ENCODE peak calls at places on chromosomes 5 and 9, in five cellular contexts. O is endothelial cell; P is iPS-NIHi11; L is activated T-helper 1 cell treated with Interleukin-2 at 50 U/mL for 16 hours; B is stimulated activated CD4-positive, alpha-beta T cell treated with anti-CD3 and anti-CD28 coated beads, Interleukin-4, amount 100 ng/mL, for 1 hour. D is an unnamed sample.

GRCh38 chr5:111574316-111574715 is 62.0 kb upstream of the STARD4 start:
- DNase-seq in B (no peak), L (no peak), O (no peak), P (no peak), D (no peak)

GRCh38 chr5:106423109-106423897 is 1247.4 kb downstream of the EFNA5 start:
- DNase-seq in P (no peak), O (no peak), L (no peak), B (no peak), D (no peak)

GRCh38 chr9:27703591-27703990 is 130.3 kb upstream of the C9orf72 start:
- DNase-seq in O (no peak), P (no peak), B (no peak), L (no peak), D (no peak)

GRCh38 chr5:90289837-90290236 is 119.7 kb downstream of the CETN3 start:
- DNase-seq in L (no peak), P (no peak), O (no peak), B (no peak), D (no peak)

GRCh38 chr9:74960548-74960947 is 7.8 kb upstream of the C9orf40 start:
- DNase-seq in P (no peak), L (no peak), B (no peak), O (no peak), D (peak; percentile 19)

GRCh38 chr5:10936081-10936480 is 175.0 kb upstream of the DAP start:
- DNase-seq in B (no peak), P (no peak), O (no peak), L (no peak), D (no peak)

GRCh38 chr5:13567819-13568218 is 376.7 kb downstream of the DNAH5 start:
- DNase-seq in P (no peak), L (no peak), B (no peak), O (no peak), D (peak; percentile 41)

GRCh38 chr5:891117-891836 is 1.3 kb downstream of the BRD9 start:
- DNase-seq in L (no peak), P (no peak), O (no peak), B (no peak), D (peak; percentile 53)

GRCh38 chr5:147483197-147483790 is 26.6 kb downstream of the DPYSL3 start:
- DNase-seq in O (no peak), P (no peak), L (no peak), B (no peak), D (no peak)

GRCh38 chr5:110064593-110065268 is 375.0 kb downstream of the MAN2A1 start:
- DNase-seq in O (no peak), L (no peak), B (no peak), P (no peak), D (no peak)

D was measured in GM03348.